ENCODE peak calls at places on chromosomes 4 and X, in seven cellular contexts. C, P, Z, E, K, L and A are unnamed samples.

GRCh38 chrX:108447303-108447702 is 7.7 kb downstream of the COL4A5 start:
- DNase-seq in Z (no peak), L (no peak), E (no peak), C (no peak), P (no peak), K (no peak), A (no peak)

GRCh38 chr4:42865572-42866189 is 26.8 kb upstream of the GRXCR1 start:
- DNase-seq in C (peak), Z (no peak), K (peak), E (no peak), L (no peak), P (peak), A (peak)

GRCh38 chr4:18689308-18689915 is 667.9 kb upstream of the LCORL start:
- DNase-seq in C (peak), P (peak), L (peak), Z (no peak), K (peak), E (no peak), A (peak)

GRCh38 chr4:148834804-148835598 is 392.8 kb upstream of the NR3C2 start:
- DNase-seq in Z (no peak), P (no peak), E (no peak), L (no peak), K (no peak), C (no peak), A (no peak)

GRCh38 chrX:119618439-119618838 is 12.2 kb upstream of the NKRF start:
- DNase-seq in C (peak), L (no peak), Z (no peak), P (no peak), E (no peak), K (no peak), A (no peak)

GRCh38 chrX:11632732-11633131 is 33.0 kb downstream of the ARHGAP6 start:
- DNase-seq in L (no peak), C (no peak), Z (no peak), K (no peak), E (no peak), P (no peak), A (no peak)

GRCh38 chr4:156779774-156780173 is 191.8 kb downstream of the PDGFC start:
- DNase-seq in P (no peak), L (no peak), Z (no peak), C (no peak), K (no peak), E (no peak), A (no peak)

GRCh38 chr4:35649784-35650183 is 594.5 kb downstream of the ARAP2 start:
- DNase-seq in K (no peak), L (no peak), E (no peak), Z (no peak), C (no peak), P (no peak), A (no peak)

GRCh38 chr4:108779958-108780357 is 17.1 kb upstream of the ETNPPL start:
- DNase-seq in E (no peak), C (no peak), Z (no peak), P (no peak), K (no peak), L (no peak), A (no peak)

GRCh38 chr4:4762909-4763814 is 96.3 kb upstream of the MSX1 start:
- DNase-seq in C (no peak), K (no peak), P (no peak), Z (no peak), L (no peak), E (peak), A (no peak)

GRCh38 chr4:10180927-10181744 is 64.5 kb upstream of the WDR1 start:
- DNase-seq in K (no peak), C (no peak), P (peak), E (no peak), Z (no peak), L (no peak), A (peak)

GRCh38 chr4:148164529-148164928 is 277.7 kb downstream of the NR3C2 start:
- DNase-seq in P (no peak), K (no peak), L (no peak), E (no peak), C (no peak), Z (no peak), A (no peak)

GRCh38 chr4:38069271-38069760 is 109.1 kb downstream of the PTTG2 start:
- DNase-seq in E (no peak), L (no peak), P (peak), C (peak), K (peak), Z (no peak), A (no peak)

GRCh38 chrX:17680732-17681413 is 56.4 kb upstream of the SCML1 start:
- DNase-seq in C (no peak), E (no peak), L (no peak), K (no peak), Z (no peak), P (no peak), A (no peak)

GRCh38 chr4:26269038-26269437 is 51.8 kb upstream of the RBPJ start:
- DNase-seq in E (no peak), K (no peak), P (no peak), L (no peak), C (no peak), Z (no peak), A (no peak)

GRCh38 chrX:118551426-118551825 is 55.8 kb downstream of the DOCK11 start:
- DNase-seq in P (no peak), Z (no peak), L (no peak), C (no peak), E (no peak), K (no peak), A (no peak)

GRCh38 chr4:19992694-19993093 is 259.0 kb upstream of the SLIT2 start:
- DNase-seq in L (no peak), Z (no peak), K (no peak), E (no peak), C (no peak), P (no peak), A (no peak)

GRCh38 chrX:20547649-20548051 is 280.9 kb upstream of the RPS6KA3 start:
- DNase-seq in E (no peak), K (no peak), P (no peak), C (peak), Z (no peak), L (no peak), A (no peak)

GRCh38 chr4:165873298-165874071 is 448 bp downstream of the TLL1 start:
- DNase-seq in C (no peak), Z (peak), K (peak), L (peak), E (no peak), P (no peak), A (peak)

GRCh38 chr4:83114576-83114975 is at the start of gene PLAC8:
- DNase-seq in C (peak), E (peak), L (no peak), P (no peak), Z (no peak), K (peak), A (no peak)

GRCh38 chr4:74671074-74671698 is 123.1 kb downstream of the BTC start:
- DNase-seq in Z (no peak), C (peak), E (no peak), K (peak), L (no peak), P (peak), A (peak)

GRCh38 chr4:13059015-13059414 is 425.1 kb downstream of the RAB28 start:
- DNase-seq in L (no peak), E (no peak), K (no peak), P (no peak), C (no peak), Z (no peak), A (no peak)

GRCh38 chr4:147924604-147925412 is 192.9 kb downstream of the ARHGAP10 start:
- DNase-seq in C (peak), P (no peak), K (peak), L (no peak), E (no peak), Z (no peak), A (no peak)

GRCh38 chr4:106809083-106809482 is 227.0 kb downstream of the DKK2 start:
- DNase-seq in C (no peak), E (no peak), L (no peak), K (no peak), P (no peak), Z (no peak), A (no peak)

GRCh38 chrX:135340827-135341226 is 31.5 kb downstream of the ETDC start:
- DNase-seq in Z (no peak), K (no peak), C (no peak), E (no peak), P (no peak), L (no peak), A (no peak)

GRCh38 chr4:97560009-97560408 is 583.3 kb downstream of the STPG2 start:
- DNase-seq in L (no peak), Z (no peak), K (no peak), C (no peak), E (no peak), P (no peak), A (no peak)

GRCh38 chr4:123741906-123742305 is 345.3 kb downstream of the SPRY1 start:
- DNase-seq in K (no peak), L (no peak), C (no peak), P (no peak), E (no peak), Z (no peak), A (no peak)

GRCh38 chr4:152594981-152595916 is 59.4 kb upstream of the FBXW7 start:
- DNase-seq in C (no peak), Z (no peak), E (peak), L (no peak), K (no peak), P (no peak), A (no peak)

GRCh38 chr4:73230865-73231517 is 27.6 kb downstream of the ANKRD17 start:
- DNase-seq in Z (no peak), C (no peak), L (no peak), E (no peak), P (peak), K (no peak), A (no peak)

GRCh38 chr4:20017439-20017838 is 234.3 kb upstream of the SLIT2 start:
- DNase-seq in Z (no peak), K (no peak), P (no peak), L (no peak), C (no peak), E (no peak), A (no peak)

GRCh38 chr4:128355301-128355700 is 67.7 kb upstream of the PGRMC2 start:
- DNase-seq in K (no peak), L (no peak), Z (no peak), E (no peak), P (peak), C (no peak), A (no peak)

GRCh38 chr4:91288702-91289311 is 1015.0 kb upstream of the GRID2 start:
- DNase-seq in L (no peak), E (no peak), P (no peak), C (no peak), Z (no peak), K (no peak), A (no peak)

GRCh38 chr4:151922306-151922705 is 161.5 kb upstream of the GATB start:
- DNase-seq in L (no peak), K (no peak), E (no peak), P (no peak), Z (no peak), C (no peak), A (no peak)

GRCh38 chr4:169707958-169708643 is 49.6 kb downstream of the HPF1 start:
- DNase-seq in Z (no peak), P (no peak), K (no peak), L (no peak), E (no peak), C (no peak), A (no peak)

GRCh38 chr4:6123976-6124375 is 76.4 kb downstream of the JAKMIP1 start:
- DNase-seq in L (no peak), C (no peak), P (no peak), K (peak), Z (no peak), E (no peak), A (no peak)

GRCh38 chr4:184792950-184793555 is 32.7 kb downstream of the ACSL1 start:
- DNase-seq in K (no peak), C (no peak), P (peak), Z (no peak), E (no peak), L (no peak), A (no peak)
- TF ChIP-seq POLR2AphosphoS5 in K (no peak), C (no peak), P (no peak), Z (no peak), E (no peak), L (no peak), A (peak)

DNA sequence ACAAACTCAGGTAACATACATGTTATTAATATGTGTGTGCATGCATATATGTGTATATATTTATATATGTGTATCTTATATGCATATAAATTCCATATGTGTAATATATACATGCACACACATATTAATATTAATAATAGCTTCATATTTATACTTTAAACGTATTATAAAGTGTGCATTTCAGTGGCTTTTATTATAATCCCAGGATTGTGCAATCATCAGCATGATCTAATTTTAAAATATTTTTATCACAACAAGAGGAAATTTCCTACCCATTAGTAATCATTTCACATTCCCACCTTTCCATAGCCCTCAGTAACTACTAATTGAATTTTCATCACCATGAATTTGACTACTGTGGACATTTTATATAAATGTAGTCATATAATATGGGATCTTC is 2211.9 kb upstream of the TENM3 start:
- DNase-seq in L (no peak), Z (no peak), K (no peak), C (no peak), E (no peak), P (no peak), A (no peak)
- TF ChIP-seq EP300 in L (no peak), Z (no peak), K (no peak), C (no peak), E (no peak), P (no peak), A (no peak)

DNA sequence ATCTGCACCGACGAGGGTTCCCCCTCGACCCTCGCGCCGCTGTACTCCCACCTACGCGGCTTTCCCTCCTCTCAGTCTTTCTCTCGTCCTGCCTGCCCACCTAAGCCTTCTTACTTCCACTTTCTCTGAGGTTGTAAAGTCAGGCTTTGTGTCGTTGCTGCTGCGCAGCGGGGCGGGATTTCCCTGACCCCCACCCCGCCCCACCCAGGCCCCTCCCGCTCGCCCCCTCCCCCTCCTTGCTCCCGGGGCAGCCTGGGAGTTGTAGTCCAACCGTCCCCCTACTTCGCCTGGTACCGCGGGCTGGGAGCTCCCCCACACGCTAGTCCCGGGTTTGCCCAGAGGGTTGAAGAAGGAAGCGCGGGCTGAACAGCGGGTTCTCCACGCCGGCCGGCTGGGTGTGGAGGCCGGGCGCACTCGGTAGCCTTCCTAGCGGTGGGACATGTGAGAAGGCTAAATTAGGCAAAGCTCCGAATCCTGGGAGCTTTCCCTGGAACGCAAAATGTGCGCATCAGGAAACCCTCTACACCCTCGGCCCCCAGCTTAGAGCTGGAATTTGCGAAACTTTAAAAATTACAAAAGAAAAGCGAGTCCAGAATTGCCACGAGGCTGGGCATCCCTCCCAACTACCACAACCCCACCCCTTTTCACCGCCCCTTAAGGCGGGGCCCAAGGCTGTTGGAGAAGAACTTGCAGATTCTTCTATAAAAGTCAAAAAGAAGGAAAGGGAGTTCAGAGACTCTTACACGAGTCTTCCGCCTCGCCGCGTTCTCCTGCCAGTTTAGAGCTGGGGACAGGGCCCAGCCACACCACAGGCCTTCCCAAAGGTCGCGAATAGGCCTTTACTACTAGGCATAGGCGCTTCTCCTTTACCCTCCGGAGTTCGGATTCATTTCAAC is at the start of gene ATP11C:
- DNase-seq in E (peak), P (peak), L (peak), K (peak), C (peak), Z (peak), A (peak)
- TF ChIP-seq POLR2A in E (peak), P (peak), L (peak), K (no peak), C (peak), Z (no peak), A (peak)

DNA sequence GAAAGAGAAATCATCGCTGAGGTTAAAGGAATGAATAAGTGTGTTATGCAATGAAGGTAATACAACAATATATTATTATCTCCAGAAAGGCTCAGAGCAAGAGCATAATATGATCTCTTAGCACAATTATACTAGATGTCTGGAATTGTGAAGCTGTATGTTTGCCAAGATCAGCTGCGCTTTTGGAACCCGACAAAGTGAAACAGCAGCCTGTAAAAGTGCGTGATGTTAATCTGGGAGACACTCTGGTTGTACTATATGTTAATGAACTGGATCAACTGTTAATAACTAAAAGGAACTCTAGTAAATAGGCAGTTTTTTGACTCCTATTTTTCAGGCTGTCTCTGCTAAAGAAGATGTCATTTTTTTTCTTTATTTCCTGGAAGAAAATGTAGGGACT is 50.1 kb downstream of the UGT2B28 start:
- DNase-seq in E (no peak), C (no peak), K (no peak), L (no peak), P (no peak), Z (no peak), A (no peak)
- TF ChIP-seq POLR2AphosphoS5 in E (no peak), C (no peak), K (no peak), L (no peak), P (no peak), Z (no peak), A (no peak)

GRCh38 chrX:69807400-69807799 is 191.5 kb downstream of the EDA start:
- DNase-seq in K (no peak), P (no peak), Z (no peak), E (no peak), C (no peak), L (no peak), A (no peak)
- TF ChIP-seq EP300 in K (no peak), P (no peak), Z (no peak), E (no peak), C (no peak), L (no peak), A (no peak)

GRCh38 chrX:71224098-71224708 is 1.2 kb downstream of the GJB1 start:
- DNase-seq in Z (no peak), L (no peak), P (no peak), C (no peak), K (no peak), E (no peak), A (peak)

GRCh38 chrX:71228063-71228642 is 5.1 kb downstream of the GJB1 start:
- DNase-seq in P (no peak), L (no peak), E (no peak), C (no peak), Z (no peak), K (no peak), A (no peak)

GRCh38 chrX:71225661-71226060 is 2.6 kb downstream of the GJB1 start:
- DNase-seq in P (no peak), K (no peak), L (no peak), C (no peak), E (no peak), Z (no peak), A (no peak)

GRCh38 chrX:71224969-71225368 is 1.9 kb downstream of the GJB1 start:
- DNase-seq in E (no peak), K (no peak), P (no peak), Z (no peak), C (no peak), L (no peak), A (no peak)

DNA sequence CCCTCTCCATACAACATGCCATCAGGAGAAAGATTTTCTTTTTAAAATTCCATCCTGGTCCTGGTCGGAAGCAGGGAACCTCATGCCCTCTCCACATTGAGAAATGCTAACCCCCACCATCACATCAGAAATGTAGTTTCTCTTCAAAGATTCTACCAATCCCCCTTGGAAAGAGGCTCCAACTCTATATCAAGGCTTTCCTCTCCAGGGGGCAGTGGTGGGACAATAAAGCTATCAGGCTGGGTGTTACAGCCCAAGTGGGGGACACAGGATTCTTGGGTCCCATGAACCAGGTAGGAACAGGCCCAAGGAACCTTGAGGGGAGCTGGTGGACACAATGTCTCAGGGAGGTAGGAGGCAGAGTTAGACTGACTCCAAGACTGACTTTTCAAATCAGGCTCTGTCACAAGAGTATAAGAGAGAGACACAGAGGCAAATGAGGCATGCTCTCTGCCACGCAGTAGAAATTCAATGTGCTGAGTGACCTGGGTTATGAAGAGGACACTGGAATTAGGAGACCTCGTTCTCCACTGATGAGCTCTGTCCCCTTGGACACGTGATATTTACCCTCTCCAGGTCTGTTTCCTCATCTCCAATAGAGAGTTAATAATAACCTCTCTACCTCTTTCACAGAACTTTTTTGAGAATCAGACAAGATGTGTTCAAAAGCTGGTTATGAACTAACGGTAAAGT is 4.5 kb downstream of the GJB1 start:
- DNase-seq in E (no peak), Z (no peak), L (no peak), P (no peak), K (no peak), C (no peak), A (no peak)
- TF ChIP-seq POLR2A in E (no peak), Z (no peak), L (no peak), P (no peak), K (no peak), C (no peak), A (no peak)